ENCODE peak calls at places on chromosomes 12 and 14, in nine cellular contexts. V, K, T, P, B, J, Z, R and I are unnamed samples. For H3K4me1 and H3K9me3, the result is how much of the 10 kb centered on the place peaks cover.

GRCh38 chr14:95533391-95533821 is 1.4 kb upstream of the GLRX5 start:
- DNase-seq in V (no peak), R (no peak), T (no peak), Z (peak), B (no peak), K (peak), P (no peak), J (no peak), I (no peak)

GRCh38 chr12:6342140-6342889 is 439 bp upstream of the TNFRSF1A start:
- DNase-seq in T (no peak), B (no peak), V (no peak), P (no peak), Z (no peak), K (no peak), J (no peak), R (no peak), I (no peak)

GRCh38 chr12:32486158-32486557 is 86.8 kb downstream of the FGD4 start:
- DNase-seq in Z (no peak), R (no peak), T (no peak), V (no peak), K (no peak), P (no peak), J (no peak), B (no peak), I (no peak)

GRCh38 chr14:88299865-88300264 is 23.2 kb downstream of the KCNK10 start:
- DNase-seq in P (no peak), R (no peak), B (no peak), J (no peak), V (no peak), K (no peak), T (no peak), Z (no peak), I (no peak)

GRCh38 chr12:76531056-76531455 is 28.5 kb downstream of the OSBPL8 start:
- DNase-seq in V (no peak), B (no peak), K (no peak), J (no peak), Z (no peak), R (no peak), P (no peak), T (no peak), I (no peak)

GRCh38 chr14:93035917-93036651 is 79.6 kb downstream of the ITPK1 start:
- DNase-seq in R (no peak), T (no peak), Z (peak), P (no peak), K (peak), J (peak), B (peak), V (peak), I (no peak)

GRCh38 chr14:23951590-23952143 is 1.9 kb upstream of the DHRS4 start:
- DNase-seq in Z (peak), R (no peak), J (no peak), P (no peak), B (no peak), K (peak), V (no peak), T (no peak), I (no peak)

GRCh38 chr12:54052745-54053624 is 650 bp upstream of the HOXC4 start:
- DNase-seq in J (no peak), K (no peak), P (no peak), Z (peak), V (peak), R (no peak), B (no peak), T (no peak), I (no peak)

GRCh38 chr14:56810341-56810740 is at the start of gene OTX2:
- DNase-seq in T (no peak), R (no peak), J (no peak), P (no peak), K (no peak), V (no peak), Z (no peak), B (no peak), I (no peak)

DNA sequence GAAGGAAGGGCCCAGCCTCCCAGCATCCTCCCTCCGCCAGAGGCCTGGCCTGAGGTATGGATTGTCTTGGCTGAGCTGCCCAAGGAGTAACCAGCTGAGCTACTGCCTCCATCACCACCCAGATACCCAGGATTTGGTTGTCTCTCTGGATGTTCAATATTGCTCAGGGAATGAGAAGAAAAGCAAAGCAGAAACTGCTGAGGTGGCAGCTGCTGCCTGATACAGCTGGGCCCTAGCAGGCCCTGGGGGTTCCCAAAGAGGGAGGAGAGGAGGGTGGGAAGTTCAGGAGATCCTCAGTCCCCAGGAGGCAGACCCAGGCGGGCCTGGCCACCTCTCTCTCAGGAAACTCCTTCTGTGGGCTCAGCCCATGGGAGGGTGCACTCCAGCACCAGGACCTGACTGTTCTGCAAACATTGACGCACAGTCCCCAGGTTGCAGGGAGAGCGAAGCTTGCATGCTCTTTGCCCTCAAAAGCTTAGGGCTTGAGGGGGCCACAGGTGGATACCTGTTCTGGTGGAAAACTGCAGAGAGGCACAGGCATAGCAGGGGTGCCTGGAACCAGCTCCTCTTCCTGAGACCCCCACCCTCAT is 29.6 kb downstream of the IRF2BPL start:
- DNase-seq in Z (no peak), P (no peak), R (no peak), V (no peak), J (no peak), B (no peak), T (no peak), K (no peak), I (no peak)
- H3K27ac ChIP-seq in Z (no peak), P (no peak), R (no peak), V (no peak), J (no peak), B (no peak), T (no peak), K (no peak), I (no peak)

DNA sequence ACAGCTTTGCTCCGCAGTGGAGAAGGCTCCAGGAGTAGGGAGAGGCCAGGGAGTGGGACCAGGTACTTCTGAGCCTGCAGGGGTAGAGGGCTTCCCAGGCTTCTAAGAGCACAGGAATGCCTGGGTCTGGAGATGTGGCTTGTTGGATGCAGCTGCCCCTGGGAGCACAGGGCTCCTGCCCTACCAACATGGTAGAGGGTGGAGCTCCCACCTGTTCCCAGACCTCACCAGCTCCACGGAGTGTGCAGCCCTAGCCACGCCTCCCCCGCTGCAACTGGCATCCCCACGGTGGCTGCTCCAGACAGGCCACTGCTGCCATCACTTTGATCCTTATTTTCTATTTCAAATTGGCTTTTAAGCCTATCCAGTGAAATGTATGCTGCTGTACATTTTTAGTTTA is 77.9 kb downstream of the DERA start:
- DNase-seq in B (no peak), P (no peak), T (no peak), R (no peak), J (no peak), Z (no peak), K (no peak), V (no peak), I (no peak)
- H3K4me1 ChIP-seq in B (under half), P (under half), T (under half), R (under half), J (under half), Z (under half), K (under half), V (under half), I (under half)

DNA sequence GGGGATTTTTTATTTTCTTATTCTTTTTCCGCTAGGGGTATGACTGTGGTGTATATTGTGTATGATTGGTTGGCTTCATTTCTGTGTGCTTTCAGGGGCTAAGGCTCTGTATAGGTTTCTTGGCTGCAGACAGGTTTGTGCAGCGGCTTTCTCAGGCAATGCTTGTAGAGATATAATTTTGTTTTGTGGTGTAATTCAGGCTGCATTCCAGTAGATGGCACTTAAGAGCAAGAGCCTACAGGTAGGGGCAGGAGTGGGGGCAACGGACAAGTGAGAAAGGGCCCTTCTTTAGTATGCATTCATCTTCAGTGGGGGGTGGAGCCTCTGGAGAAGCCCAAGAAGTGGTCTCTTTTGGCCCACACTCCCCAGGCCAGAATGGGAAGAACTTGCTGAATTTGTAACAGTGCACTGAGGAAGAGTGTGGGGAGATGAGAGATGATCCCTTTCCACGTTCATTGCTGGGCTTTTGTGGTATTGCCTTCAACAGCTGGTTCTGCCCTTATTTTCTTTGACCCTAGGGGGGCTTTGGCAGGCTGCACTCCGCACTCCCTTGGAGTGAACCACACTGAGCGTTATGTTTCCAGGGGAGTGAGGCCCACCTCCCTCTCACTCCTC is 78.6 kb downstream of the IFNG-AS1 start:
- DNase-seq in B (no peak), Z (peak), T (no peak), K (no peak), J (peak), V (no peak), P (no peak), R (no peak), I (no peak)
- H3K9me3 ChIP-seq in B (under half), Z (under half), T (under half), K (under half), J (under half), V (under half), P (under half), R (under half), I (under half)

DNA sequence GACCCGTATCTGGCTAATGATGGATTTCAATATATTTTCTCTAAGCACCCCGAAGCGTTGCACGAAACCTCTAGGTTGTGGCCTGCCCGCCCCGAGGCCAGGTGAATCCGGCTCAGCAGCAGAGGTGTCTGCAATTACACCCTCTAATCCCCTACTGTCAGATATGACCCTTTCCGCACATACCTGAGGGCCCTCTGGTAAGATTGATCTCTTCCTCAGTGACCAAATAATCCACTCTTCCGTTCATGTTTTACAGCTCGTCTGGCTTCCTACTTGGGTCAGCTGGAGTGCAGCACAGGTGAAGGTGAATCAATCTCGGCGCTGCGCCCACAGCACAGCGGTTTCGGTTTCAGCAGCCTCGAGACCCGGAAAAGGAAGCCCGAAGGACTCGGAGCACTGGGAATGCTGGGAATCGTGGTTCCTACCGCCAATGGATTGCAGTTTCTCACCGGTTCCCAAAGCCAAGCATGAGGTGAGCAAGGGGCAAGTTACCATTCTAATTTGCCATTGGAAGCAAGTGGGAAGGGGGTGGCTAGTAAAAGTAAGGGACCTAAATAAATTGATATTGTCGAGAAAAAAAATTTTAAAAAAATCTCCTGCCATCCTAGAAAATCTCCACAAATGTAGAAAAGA is at the start of gene SYNJ2BP:
- DNase-seq in J (no peak), V (peak), P (peak), R (peak), Z (peak), T (peak), K (peak), B (peak), I (peak)
- H3K27ac ChIP-seq in J (no peak), V (peak), P (peak), R (peak), Z (peak), T (peak), K (peak), B (peak), I (no peak)

GRCh38 chr14:91722386-91722785 is 9.5 kb downstream of the CATSPERB start:
- DNase-seq in J (no peak), B (no peak), R (no peak), V (no peak), P (no peak), K (no peak), T (no peak), Z (peak), I (no peak)
- H3K4me1 ChIP-seq in J (under half), B (under half), R (under half), V (under half), P (under half), K (under half), T (under half), Z (under half), I (under half)

GRCh38 chr14:104475256-104475655 is 104.3 kb upstream of the C14orf180 start:
- DNase-seq in V (no peak), Z (no peak), J (no peak), R (no peak), K (no peak), P (no peak), B (no peak), T (no peak), I (no peak)

GRCh38 chr14:104476437-104476836 is 103.1 kb upstream of the C14orf180 start:
- DNase-seq in R (no peak), Z (no peak), J (no peak), P (no peak), V (no peak), B (no peak), T (no peak), K (no peak), I (no peak)

GRCh38 chr14:104477117-104477623 is 102.4 kb upstream of the C14orf180 start:
- DNase-seq in P (no peak), B (no peak), K (no peak), V (no peak), Z (no peak), R (no peak), J (no peak), T (no peak), I (no peak)

GRCh38 chr14:104473649-104474574 is 105.7 kb upstream of the C14orf180 start:
- DNase-seq in Z (no peak), B (no peak), R (no peak), V (no peak), J (no peak), P (no peak), K (no peak), T (no peak), I (no peak)

DNA sequence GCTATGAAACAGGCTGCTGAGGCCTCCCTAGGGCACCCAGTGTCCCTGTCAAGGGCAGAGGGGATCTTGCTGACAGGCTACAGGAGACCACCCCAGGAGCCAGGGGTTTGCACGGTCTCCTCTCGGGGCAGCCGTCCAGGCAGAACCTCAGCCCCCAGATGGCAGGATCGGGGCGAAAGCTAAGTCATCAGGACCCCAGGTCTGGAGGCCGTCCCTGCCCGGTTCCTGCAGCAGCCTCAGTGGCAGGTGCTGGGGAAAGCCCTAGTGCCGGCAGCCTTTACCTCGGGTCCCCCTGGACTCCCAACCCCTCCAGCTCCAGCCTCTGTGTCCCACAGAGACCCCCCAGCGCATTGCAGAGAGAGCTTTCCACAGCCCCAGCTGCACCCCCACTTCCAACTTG is 103.8 kb upstream of the C14orf180 start:
- DNase-seq in B (no peak), T (no peak), J (no peak), V (no peak), P (no peak), R (no peak), K (no peak), Z (no peak), I (no peak)
- H3K9me3 ChIP-seq in B (under half), T (under half), J (under half), V (under half), P (under half), R (under half), K (under half), Z (under half), I (under half)

GRCh38 chr14:68976160-68977067 is 2.7 kb downstream of the ACTN1 start:
- DNase-seq in V (no peak), T (no peak), J (no peak), K (peak), R (no peak), Z (peak), P (no peak), B (peak), I (no peak)
- H3K27ac ChIP-seq in V (no peak), T (peak), J (no peak), K (peak), R (peak), Z (peak), P (peak), B (peak), I (no peak)

GRCh38 chr14:101812071-101812470 is 50.6 kb downstream of the PPP2R5C start:
- DNase-seq in J (no peak), V (no peak), B (peak), Z (no peak), P (no peak), K (no peak), R (no peak), T (no peak), I (no peak)

GRCh38 chr14:101810897-101811620 is 49.5 kb downstream of the PPP2R5C start:
- DNase-seq in K (no peak), Z (peak), T (no peak), V (no peak), B (no peak), R (no peak), J (no peak), P (no peak), I (no peak)

GRCh38 chr14:101814869-101815268 is 53.4 kb downstream of the PPP2R5C start:
- DNase-seq in V (no peak), B (no peak), Z (no peak), K (no peak), T (no peak), P (no peak), J (no peak), R (no peak), I (no peak)

GRCh38 chr14:101813833-101814232 is 52.3 kb downstream of the PPP2R5C start:
- DNase-seq in B (no peak), Z (peak), T (no peak), P (no peak), K (no peak), V (no peak), R (no peak), J (no peak), I (no peak)

GRCh38 chr14:101813171-101813759 is 51.8 kb downstream of the PPP2R5C start:
- DNase-seq in R (no peak), K (peak), B (peak), T (no peak), V (no peak), J (no peak), P (peak), Z (peak), I (no peak)
- H3K4me1 ChIP-seq in R (under half), K (under half), B (half or more), T (under half), V (half or more), J (under half), P (under half), Z (under half), I (under half)

DNA sequence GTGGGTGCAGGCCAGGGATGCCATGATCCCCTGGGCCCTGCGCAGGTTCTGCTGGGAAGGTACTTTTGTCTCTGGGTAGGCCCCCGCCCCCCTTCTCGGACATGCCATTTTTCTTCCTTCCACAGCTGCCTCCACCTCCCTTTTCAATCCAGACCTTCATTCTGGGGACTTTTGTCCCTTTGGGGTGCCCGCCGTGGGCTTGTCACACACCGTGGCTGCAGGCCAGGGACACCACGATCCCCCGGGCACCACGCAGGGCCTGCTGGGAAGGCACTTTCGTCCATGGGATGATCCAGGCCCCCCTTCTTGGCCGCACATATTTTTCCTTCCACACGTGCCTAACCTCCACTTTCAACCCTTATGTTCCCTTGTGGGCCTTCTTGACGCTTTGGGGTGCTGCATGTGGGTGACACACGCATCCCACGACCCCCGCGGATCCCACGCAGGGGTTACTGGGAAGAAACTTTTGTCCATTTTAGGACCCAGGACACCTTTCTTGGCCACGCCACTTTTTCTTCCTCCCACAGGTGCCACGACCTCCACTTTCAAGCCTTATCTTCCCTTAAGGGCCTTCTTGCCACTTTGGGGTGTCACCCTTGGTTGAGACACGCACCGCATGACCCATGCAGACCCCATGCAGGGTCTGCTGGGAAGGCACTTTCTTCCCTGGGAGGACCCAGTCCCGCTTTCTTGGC is 272.5 kb downstream of the ALG10 start:
- DNase-seq in P (no peak), V (no peak), T (no peak), Z (no peak), K (peak), R (no peak), J (no peak), B (peak), I (no peak)
- H3K9me3 ChIP-seq in P (under half), V (under half), T (under half), Z (under half), K (under half), R (under half), J (under half), B (half or more), I (under half)

GRCh38 chr14:37585971-37586759 is 8.9 kb downstream of the FOXA1 start:
- DNase-seq in Z (no peak), V (no peak), P (no peak), J (no peak), B (no peak), K (no peak), T (no peak), R (no peak), I (no peak)
- H3K27ac ChIP-seq in Z (no peak), V (no peak), P (no peak), J (no peak), B (no peak), K (no peak), T (peak), R (no peak), I (no peak)